ENCODE peak calls at places on chromosomes 13 and 19, in eight cellular contexts. R, J, I, S, Y, W, H and O are unnamed samples.

GRCh38 chr19:18239303-18239702 is 13.1 kb upstream of the PDE4C start:
- DNase-seq in R (no peak), J (no peak), I (no peak), S (no peak), Y (no peak), W (no peak), H (no peak), O (no peak)

GRCh38 chr13:93173656-93174055 is 53.0 kb upstream of the GPC6 start:
- DNase-seq in R (no peak), J (no peak), I (no peak), S (no peak), Y (no peak), W (no peak), H (peak), O (no peak)

GRCh38 chr19:19134687-19135158 is 3.6 kb downstream of the TMEM161A start:
- DNase-seq in R (no peak), J (no peak), I (no peak), S (no peak), Y (peak), W (no peak), H (no peak), O (no peak)

GRCh38 chr19:16441661-16442071 is 30.1 kb downstream of the EPS15L1 start:
- DNase-seq in R (no peak), J (no peak), I (no peak), S (no peak), Y (peak), W (no peak), H (no peak), O (peak)

GRCh38 chr13:21670006-21670882 is 629 bp upstream of the FGF9 start:
- DNase-seq in R (no peak), J (peak), I (no peak), S (no peak), Y (peak), W (peak), H (peak), O (peak)

GRCh38 chr13:75656590-75656989 is 20.5 kb downstream of the LMO7 start:
- DNase-seq in R (no peak), J (no peak), I (no peak), S (no peak), Y (no peak), W (no peak), H (peak), O (no peak)

GRCh38 chr19:8610041-8610927 is at the start of gene ADAMTS10:
- DNase-seq in R (no peak), J (peak), I (no peak), S (no peak), Y (no peak), W (peak), H (peak), O (peak)

GRCh38 chr19:30467239-30467638 is 95.1 kb downstream of the ZNF536 start:
- DNase-seq in R (no peak), J (no peak), I (no peak), S (no peak), Y (no peak), W (no peak), H (no peak), O (no peak)

GRCh38 chr13:40503966-40504591 is 162.4 kb downstream of the FOXO1 start:
- DNase-seq in R (peak), J (no peak), I (no peak), S (no peak), Y (peak), W (no peak), H (peak), O (no peak)

GRCh38 chr19:56683119-56683518 is 11.6 kb upstream of the ZNF835 start:
- DNase-seq in R (no peak), J (no peak), I (no peak), S (no peak), Y (no peak), W (no peak), H (no peak), O (no peak)

GRCh38 chr13:61453121-61453520 is 37.5 kb upstream of the PCDH20 start:
- DNase-seq in R (no peak), J (no peak), I (no peak), S (no peak), Y (no peak), W (no peak), H (no peak), O (no peak)

GRCh38 chr19:16463991-16464575 is 7.7 kb downstream of the EPS15L1 start:
- DNase-seq in R (no peak), J (no peak), I (no peak), S (no peak), Y (no peak), W (no peak), H (peak), O (peak)

GRCh38 chr19:49057636-49058234 is at the start of gene CGB7:
- DNase-seq in R (no peak), J (peak), I (peak), S (no peak), Y (peak), W (peak), H (peak), O (no peak)

GRCh38 chr19:38298841-38299680 is 5.0 kb upstream of the C19orf33 start:
- DNase-seq in R (no peak), J (no peak), I (no peak), S (no peak), Y (no peak), W (no peak), H (peak), O (no peak)

GRCh38 chr19:33879818-33880575 is 83.3 kb downstream of the KCTD15 start:
- DNase-seq in R (no peak), J (peak), I (no peak), S (no peak), Y (peak), W (no peak), H (no peak), O (no peak)

GRCh38 chr13:101449971-101450748 is 2.3 kb upstream of the ITGBL1 start:
- DNase-seq in R (no peak), J (no peak), I (no peak), S (no peak), Y (no peak), W (no peak), H (peak), O (no peak)

GRCh38 chr13:113506025-113506685 is 15.6 kb upstream of the DCUN1D2 start:
- DNase-seq in R (no peak), J (no peak), I (no peak), S (no peak), Y (no peak), W (no peak), H (no peak), O (peak)

GRCh38 chr19:39833464-39834286 is at the start of gene DYRK1B:
- DNase-seq in R (peak), J (peak), I (peak), S (peak), Y (peak), W (peak), H (peak), O (peak)

GRCh38 chr13:57630661-57631606 is 610 bp upstream of the PCDH17 start:
- DNase-seq in R (no peak), J (no peak), I (no peak), S (no peak), Y (no peak), W (no peak), H (no peak), O (no peak)

GRCh38 chr13:42781362-42781761 is at the start of gene FAM216B:
- DNase-seq in R (no peak), J (no peak), I (no peak), S (no peak), Y (no peak), W (no peak), H (peak), O (no peak)

GRCh38 chr19:10290876-10291553 is 1.3 kb downstream of the ICAM5 start:
- DNase-seq in R (no peak), J (peak), I (no peak), S (no peak), Y (peak), W (peak), H (peak), O (peak)

GRCh38 chr19:56321981-56322558 is 7.4 kb upstream of the ZSCAN5A start:
- DNase-seq in R (no peak), J (no peak), I (no peak), S (no peak), Y (no peak), W (no peak), H (no peak), O (peak)

GRCh38 chr13:34886987-34887386 is 55.1 kb upstream of the NBEA start:
- DNase-seq in R (no peak), J (no peak), I (no peak), S (no peak), Y (no peak), W (no peak), H (no peak), O (no peak)

GRCh38 chr19:8580710-8581281 is 3.6 kb upstream of the MYO1F start:
- DNase-seq in R (peak), J (peak), I (peak), S (no peak), Y (peak), W (peak), H (peak), O (peak)

GRCh38 chr13:92900455-92900854 is 326.2 kb upstream of the GPC6 start:
- DNase-seq in R (no peak), J (no peak), I (no peak), S (no peak), Y (no peak), W (no peak), H (no peak), O (no peak)

GRCh38 chr19:8240274-8241229 is 31.4 kb downstream of the CERS4 start:
- DNase-seq in R (peak), J (peak), I (peak), S (peak), Y (peak), W (peak), H (peak), O (peak)

DNA sequence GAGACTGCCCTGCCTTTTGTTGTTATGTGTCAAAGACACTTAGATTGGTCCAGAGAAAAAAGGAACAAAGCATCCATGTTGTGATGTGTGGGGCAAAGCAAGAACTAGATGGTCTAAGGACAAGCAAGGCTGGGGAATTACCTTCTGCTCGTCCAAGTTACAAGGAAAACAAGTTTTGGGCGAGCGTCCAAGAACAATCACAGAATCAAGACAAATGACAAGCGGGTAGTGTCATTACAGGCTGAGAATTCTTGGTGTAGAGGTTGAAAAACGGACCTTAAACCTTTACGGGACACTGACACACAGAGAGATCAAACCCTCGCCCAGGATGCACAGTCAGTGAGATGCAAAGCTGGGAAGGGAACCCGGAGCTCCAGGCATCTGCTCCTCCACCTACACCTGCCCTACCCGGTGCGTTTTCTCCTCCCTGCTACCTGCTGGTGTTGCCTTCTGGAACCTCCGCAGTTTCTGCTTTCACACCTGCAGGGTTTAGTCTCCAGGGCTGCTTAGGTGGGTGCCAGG is 525 bp upstream of the ZNF324B start:
- DNase-seq in R (no peak), J (no peak), I (no peak), S (no peak), Y (peak), W (peak), H (no peak), O (peak)
- TF ChIP-seq POLR2A in R (no peak), J (no peak), I (no peak), S (no peak), Y (no peak), W (no peak), H (no peak), O (no peak)

GRCh38 chr19:13770013-13770635 is 4.1 kb upstream of the C19orf53 start:
- DNase-seq in R (no peak), J (no peak), I (no peak), S (no peak), Y (peak), W (no peak), H (no peak), O (no peak)

GRCh38 chr19:13768510-13768909 is 4.2 kb downstream of the MRI1 start:
- DNase-seq in R (no peak), J (no peak), I (no peak), S (no peak), Y (no peak), W (no peak), H (no peak), O (no peak)

GRCh38 chr19:13778847-13779246 is 4.6 kb downstream of the C19orf53 start:
- DNase-seq in R (no peak), J (no peak), I (no peak), S (no peak), Y (no peak), W (no peak), H (no peak), O (no peak)

GRCh38 chr19:13778398-13778797 is 4.1 kb downstream of the C19orf53 start:
- DNase-seq in R (no peak), J (no peak), I (no peak), S (no peak), Y (no peak), W (no peak), H (no peak), O (no peak)

DNA sequence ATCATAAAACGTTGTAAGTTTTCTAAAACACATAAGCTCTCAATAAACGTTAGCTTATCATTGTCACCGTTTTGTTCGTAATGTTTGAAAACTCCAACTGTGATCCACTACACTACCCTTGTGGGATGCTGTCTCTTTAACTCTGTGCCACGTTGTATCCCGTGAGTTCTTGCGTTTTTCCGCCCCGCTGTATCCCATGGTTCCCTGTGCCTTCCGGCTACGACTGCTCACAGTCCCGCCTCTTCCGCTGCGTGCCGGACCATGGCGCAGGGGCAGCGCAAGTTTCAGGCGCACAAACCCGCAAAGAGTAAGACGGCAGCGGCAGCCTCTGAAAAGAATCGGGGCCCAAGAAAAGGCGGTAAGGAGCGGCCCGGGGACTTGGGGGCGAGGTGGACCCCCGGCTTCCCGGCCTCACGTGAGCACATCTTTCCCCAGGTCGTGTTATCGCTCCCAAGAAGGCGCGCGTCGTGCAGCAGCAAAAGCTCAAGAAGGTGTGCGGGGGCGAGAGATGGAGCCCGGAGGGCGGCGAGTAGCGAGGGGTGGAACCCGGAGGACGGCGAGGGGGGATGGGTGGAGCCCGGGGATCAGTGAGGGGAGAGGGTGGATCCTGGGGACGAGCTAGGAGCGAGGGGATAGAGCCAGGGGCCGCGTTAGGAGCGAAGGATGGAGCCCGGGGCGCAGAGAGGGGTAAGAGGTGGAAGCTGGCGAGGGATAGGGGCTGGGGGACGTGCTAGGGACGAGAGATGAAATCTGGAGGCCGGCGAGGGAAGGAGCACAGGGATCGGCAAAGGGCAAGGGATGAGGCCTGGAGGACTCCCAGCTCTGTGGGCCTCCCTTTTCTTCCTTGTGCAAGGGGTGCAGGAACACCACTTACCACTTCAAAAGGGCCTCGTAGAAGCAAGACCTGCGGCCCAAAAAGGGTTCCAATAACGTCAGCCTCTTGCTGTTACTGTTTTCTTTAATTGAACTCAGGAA is at the start of gene C19orf53:
- DNase-seq in R (peak), J (peak), I (peak), S (peak), Y (peak), W (peak), H (peak), O (peak)
- TF ChIP-seq POLR2A in R (peak), J (peak), I (peak), S (peak), Y (peak), W (peak), H (peak), O (peak)

GRCh38 chr19:2320939-2321338 is 7.4 kb downstream of the LSM7 start:
- DNase-seq in R (no peak), J (no peak), I (no peak), S (no peak), Y (no peak), W (no peak), H (no peak), O (no peak)
- TF ChIP-seq POLR2A in R (no peak), J (no peak), I (no peak), S (peak), Y (no peak), W (no peak), H (no peak), O (no peak)

DNA sequence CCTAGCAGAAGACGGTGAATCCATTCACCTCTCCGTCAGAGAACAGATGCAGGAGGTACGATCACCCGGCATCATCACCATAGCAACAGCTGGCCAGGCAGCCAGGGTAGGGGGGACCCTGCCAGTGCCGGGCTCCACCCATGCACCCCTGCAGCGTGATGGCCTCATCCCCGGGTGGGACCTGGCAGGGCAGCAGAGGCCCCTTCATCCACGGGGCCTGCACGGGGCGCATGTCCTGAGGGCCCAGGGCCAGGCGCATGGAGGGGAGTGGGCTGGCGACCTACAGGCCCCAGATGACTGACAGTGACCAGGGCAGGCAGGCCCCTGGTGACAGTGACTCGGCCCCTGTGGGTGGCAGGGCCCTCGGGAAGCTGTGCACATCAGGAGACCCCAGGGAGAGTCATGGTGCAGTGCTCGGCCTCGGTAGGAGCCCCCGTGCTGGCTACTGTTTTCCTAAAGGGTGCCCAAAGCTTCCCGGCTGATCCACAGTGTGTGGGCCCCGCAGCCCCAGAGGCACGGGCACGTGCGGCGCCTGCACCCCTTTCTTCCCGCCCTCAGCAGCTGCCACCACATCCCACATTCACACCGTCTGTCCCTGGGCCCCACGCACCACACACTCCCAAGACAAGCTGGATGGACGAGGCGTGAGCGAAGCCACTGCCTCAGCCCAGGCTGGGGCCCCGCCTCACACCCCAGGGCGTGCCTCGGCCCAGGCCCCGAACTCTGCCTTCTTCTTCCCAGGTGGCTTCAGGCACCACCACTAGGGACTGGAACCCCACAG is 4.8 kb downstream of the RNF126 start:
- DNase-seq in R (no peak), J (no peak), I (no peak), S (no peak), Y (no peak), W (no peak), H (no peak), O (no peak)
- TF ChIP-seq POLR2A in R (no peak), J (no peak), I (no peak), S (peak), Y (no peak), W (no peak), H (no peak), O (no peak)